ENCODE peak calls at places on chromosomes 6 and 20, in six cellular contexts. I is PC-3, E is fibroblast of lung, P is WERI-Rb-1, S is stomach, M is A673. H is an unnamed sample.
A peak's percentile ranks its signal among the peaks of the same experiment; 100 is the strongest.

GRCh38 chr6:54335871-54336270 is 27.6 kb downstream of the TINAG start:
- DNase-seq in S (no peak), P (no peak), I (peak; percentile 95), M (peak; percentile 11), E (peak; percentile 95), H (no peak)

GRCh38 chr6:99711302-99711701 is 104.7 kb downstream of the PRDM13 start:
- DNase-seq in P (no peak), E (no peak), I (no peak), M (no peak), S (no peak), H (no peak)

GRCh38 chr6:159761135-159761872 is 541 bp upstream of the ACAT2 start:
- DNase-seq in M (peak; percentile 49), I (peak; percentile 11), E (peak; percentile 20), P (peak; percentile 28), S (peak; percentile 29), H (peak; percentile 77)

GRCh38 chr20:18857640-18858039 is 44.1 kb downstream of the SCP2D1 start:
- DNase-seq in M (peak; percentile 15), E (no peak), P (no peak), S (no peak), I (peak; percentile 45), H (no peak)

GRCh38 chr20:53434662-53435061 is 159.0 kb downstream of the ZNF217 start:
- DNase-seq in M (no peak), E (peak; percentile 6), P (no peak), S (no peak), I (no peak), H (no peak)

GRCh38 chr6:118171852-118172251 is 264.8 kb downstream of the SLC35F1 start:
- DNase-seq in I (no peak), M (peak; percentile 74), S (no peak), P (no peak), E (no peak), H (no peak)

GRCh38 chr20:51495921-51496545 is 46.5 kb downstream of the NFATC2 start:
- DNase-seq in E (no peak), I (no peak), M (no peak), P (no peak), S (no peak), H (peak; percentile 59)

GRCh38 chr20:9147553-9148024 is 78.7 kb downstream of the PLCB4 start:
- DNase-seq in E (peak; percentile 27), S (no peak), M (no peak), P (no peak), I (peak; percentile 61), H (no peak)

GRCh38 chr6:168157272-168158007 is 78.4 kb upstream of the FRMD1 start:
- DNase-seq in M (peak; percentile 80), P (peak; percentile 63), I (peak; percentile 38), S (no peak), E (peak; percentile 35), H (no peak)

GRCh38 chr6:151269318-151269995 is 29.7 kb downstream of the AKAP12 start:
- DNase-seq in I (peak; percentile 3), M (peak; percentile 42), P (no peak), S (no peak), E (peak; percentile 68), H (no peak)

GRCh38 chr6:64034840-64035656 is 399.4 kb downstream of the PHF3 start:
- DNase-seq in E (peak; percentile 42), P (no peak), M (no peak), S (no peak), I (peak; percentile 65), H (no peak)

GRCh38 chr6:166679566-166679965 is 52.5 kb upstream of the RPS6KA2 start:
- DNase-seq in P (no peak), S (no peak), E (no peak), I (no peak), M (no peak), H (no peak)

DNA sequence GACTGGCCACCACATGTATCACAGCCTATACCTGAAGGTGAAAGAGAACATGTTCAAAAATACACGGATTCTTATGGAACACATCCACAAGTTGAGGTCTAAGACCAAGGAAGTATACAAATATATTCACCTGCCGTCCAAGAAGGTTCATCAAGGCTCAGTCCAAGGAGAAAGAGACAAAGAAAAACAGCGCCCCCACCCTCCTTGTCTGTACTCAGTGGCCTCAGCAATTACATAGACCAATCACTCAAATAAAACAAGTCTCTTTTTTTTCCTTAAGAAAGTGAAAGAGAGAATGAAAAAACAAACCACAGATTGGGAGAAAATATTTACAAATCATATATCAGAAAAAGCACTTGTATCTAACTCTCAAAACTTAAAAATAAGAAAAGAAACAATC is 19.5 kb downstream of the CPXM1 start:
- DNase-seq in E (no peak), I (peak; percentile 8), M (no peak), S (no peak), P (no peak), H (no peak)
- TF ChIP-seq CTCF in E (no peak), I (peak; percentile 46), M (no peak), S (no peak), P (no peak), H (no peak)

DNA sequence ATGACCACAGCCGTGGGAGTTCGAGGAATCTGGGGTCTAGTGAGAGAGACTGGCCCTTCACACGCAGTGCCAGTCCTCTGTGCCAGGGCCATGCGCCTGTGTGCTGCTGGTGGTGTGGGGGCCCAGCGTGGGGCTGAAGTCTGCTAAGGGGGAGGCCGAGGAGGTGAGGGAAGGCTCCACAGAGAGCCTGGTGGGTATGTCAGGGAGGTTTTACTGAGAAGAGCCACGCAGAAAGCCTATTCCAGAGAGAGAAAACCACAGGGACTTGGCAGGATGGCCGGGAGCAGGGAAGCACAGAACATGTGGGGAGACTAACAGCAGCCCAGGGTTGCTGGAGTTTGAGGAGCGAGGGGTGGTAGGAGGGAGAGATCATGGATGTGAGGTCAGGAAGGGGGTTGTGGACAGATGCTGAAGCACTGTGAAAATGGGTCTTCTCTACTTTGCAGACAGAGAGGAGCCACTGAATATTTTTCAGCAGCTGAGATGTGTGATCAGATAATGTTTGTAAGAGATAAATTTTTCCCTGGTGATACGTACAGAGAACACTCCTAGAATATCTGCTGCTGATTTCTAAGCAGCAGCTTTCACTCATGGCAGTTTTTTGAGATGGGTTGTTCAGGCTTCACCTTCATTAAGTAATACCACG is 35.4 kb downstream of the DUSP22 start:
- DNase-seq in S (no peak), I (no peak), M (no peak), E (peak; percentile 47), P (no peak), H (peak; percentile 72)
- H3K27ac ChIP-seq in S (peak overlapping the region; percentile 19), I (no peak overlapping the region), M (no peak overlapping the region), E (no peak overlapping the region), P (no peak overlapping the region), H (no peak overlapping the region)

DNA sequence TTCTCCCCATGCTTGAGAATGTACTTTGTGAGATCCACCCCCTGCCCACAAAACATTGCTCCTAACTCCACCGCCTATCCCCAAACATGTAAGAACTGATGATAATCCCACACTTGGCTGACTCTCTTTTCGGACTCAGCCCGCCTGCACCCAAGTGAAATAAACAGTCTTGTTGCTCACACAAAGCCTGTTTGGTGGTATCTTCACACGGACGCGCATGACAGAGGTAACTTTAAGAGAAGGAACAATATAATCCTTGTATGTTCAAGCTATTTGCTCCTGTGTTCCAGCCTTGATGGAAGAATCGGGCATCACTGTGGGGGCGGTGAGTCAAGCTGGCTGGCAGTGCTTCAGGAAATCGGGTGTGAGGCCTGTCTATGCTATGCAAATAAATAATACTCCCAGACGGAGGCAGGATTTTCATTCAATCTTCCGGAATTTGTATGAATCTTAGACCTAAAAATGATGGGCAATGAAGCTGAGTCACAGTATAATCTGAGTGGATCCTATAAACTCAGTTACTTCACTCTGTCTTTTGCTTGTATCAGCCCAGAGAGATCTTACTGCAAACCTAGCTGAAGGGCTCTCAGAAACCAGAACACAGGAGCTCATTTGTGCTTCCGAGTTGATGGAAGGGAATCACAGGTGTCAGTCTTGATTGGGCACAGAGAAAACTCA is 45.2 kb upstream of the NT5E start:
- DNase-seq in M (peak; percentile 94), I (peak; percentile 94), P (no peak), E (peak; percentile 92), S (peak; percentile 54), H (no peak)
- H3K4me3 ChIP-seq in M (peak overlapping the region; percentile 5), I (peak overlapping the region; percentile 45), P (no peak overlapping the region), E (no peak overlapping the region), S (no peak overlapping the region), H (no peak overlapping the region)

DNA sequence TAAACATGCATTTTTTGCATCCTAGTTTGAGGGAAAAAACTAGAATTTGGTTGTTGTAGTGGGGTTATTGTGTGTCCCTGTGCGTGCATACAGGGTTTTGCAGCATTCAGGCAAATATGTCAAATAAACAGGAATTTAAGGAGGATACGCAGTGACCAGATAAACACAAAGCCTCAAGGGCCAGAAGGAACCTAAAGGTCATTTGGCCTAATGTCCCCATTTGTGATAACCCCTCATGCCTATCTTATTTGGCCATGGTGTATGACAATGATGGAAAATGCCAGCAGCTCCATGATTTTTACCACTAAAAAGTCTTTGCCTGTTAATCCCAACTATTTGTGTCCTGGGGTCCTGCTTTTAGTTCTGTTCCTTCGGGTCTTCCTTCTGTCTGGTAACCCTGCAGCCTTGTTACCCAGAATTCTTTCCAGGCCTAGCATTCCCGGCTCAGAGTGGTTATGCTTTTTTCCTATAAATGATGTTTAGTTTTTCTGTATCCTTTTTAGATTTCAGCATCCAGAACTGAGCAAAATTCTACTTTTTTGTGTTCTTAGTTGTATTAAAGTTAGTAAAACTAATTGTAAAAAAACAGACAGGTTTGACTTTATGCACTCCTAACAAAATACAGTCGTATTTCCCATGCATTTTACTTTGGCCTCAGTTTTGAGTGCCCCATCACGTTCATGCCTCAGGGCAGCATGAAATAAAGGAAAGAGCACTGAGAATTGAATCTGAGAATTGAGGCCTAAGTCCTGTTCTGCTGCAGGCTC is 4.4 kb downstream of the STX16 start:
- DNase-seq in P (no peak), S (no peak), M (no peak), E (no peak), I (no peak), H (no peak)
- TF ChIP-seq CTCF in P (no peak), S (no peak), M (no peak), E (no peak), I (no peak), H (no peak)